ENCODE peak calls at places on chromosomes 5 and 9, in eight cellular contexts. N is effector memory CD4-positive, alpha-beta T cell; G is left lung; W is uterus; F is right lobe of liver; H is psoas muscle; L is PC-3; J is Panc1. K is an unnamed sample. For H3K36me3, the result is how much of the 10 kb centered on the place peaks cover.

GRCh38 chr5:38396766-38397165 is 138.4 kb downstream of the EGFLAM start:
- DNase-seq in F (no peak), N (no peak), H (no peak), L (no peak), W (no peak), G (no peak), J (no peak), K (no peak)

GRCh38 chr9:134855900-134856377 is 24.7 kb upstream of the FCN2 start:
- DNase-seq in F (peak), W (no peak), G (no peak), N (no peak), J (no peak), H (no peak), L (no peak), K (no peak)

GRCh38 chr5:72204946-72205345 is 97.7 kb downstream of the MAP1B start:
- DNase-seq in L (no peak), H (no peak), J (no peak), W (no peak), G (no peak), N (no peak), F (no peak), K (no peak)

GRCh38 chr5:142253938-142254895 is 70.6 kb downstream of the SPRY4 start:
- DNase-seq in J (no peak), F (no peak), N (no peak), W (no peak), H (no peak), G (no peak), L (no peak), K (no peak)

GRCh38 chr5:176319827-176320554 is 41.6 kb downstream of the KIAA1191 start:
- DNase-seq in J (no peak), G (no peak), F (no peak), H (no peak), L (peak), W (no peak), N (no peak), K (no peak)

GRCh38 chr5:77168884-77169254 is 41.6 kb upstream of the PDE8B start:
- DNase-seq in H (peak), G (no peak), L (peak), J (no peak), N (no peak), F (no peak), W (no peak), K (peak)

GRCh38 chr5:172765766-172766286 is 5.2 kb downstream of the DUSP1 start:
- DNase-seq in N (no peak), J (no peak), G (no peak), L (no peak), W (no peak), F (peak), H (peak), K (no peak)

GRCh38 chr9:128818839-128819715 is 777 bp downstream of the ENDOG start:
- DNase-seq in G (no peak), N (peak), L (peak), F (no peak), H (peak), J (no peak), W (no peak), K (peak)

GRCh38 chr5:29744618-29745017 is 1448.9 kb upstream of the CDH6 start:
- DNase-seq in N (no peak), G (no peak), H (no peak), L (no peak), F (no peak), W (no peak), J (no peak), K (no peak)

GRCh38 chr5:150158170-150158949 is 2.7 kb upstream of the PDGFRB start:
- DNase-seq in J (no peak), G (no peak), L (no peak), N (no peak), W (peak), H (peak), F (no peak), K (peak)

GRCh38 chr5:150161242-150162141 is 5.1 kb upstream of the CDX1 start:
- DNase-seq in J (peak), N (peak), L (peak), W (peak), H (peak), F (peak), G (peak), K (peak)

GRCh38 chr5:150162142-150162513 is 4.5 kb upstream of the CDX1 start:
- DNase-seq in F (no peak), W (no peak), L (no peak), G (no peak), N (no peak), J (no peak), H (no peak), K (no peak)

GRCh38 chr5:150159741-150160179 is 4.1 kb upstream of the PDGFRB start:
- DNase-seq in L (no peak), G (no peak), N (no peak), H (peak), J (no peak), W (peak), F (no peak), K (peak)

DNA sequence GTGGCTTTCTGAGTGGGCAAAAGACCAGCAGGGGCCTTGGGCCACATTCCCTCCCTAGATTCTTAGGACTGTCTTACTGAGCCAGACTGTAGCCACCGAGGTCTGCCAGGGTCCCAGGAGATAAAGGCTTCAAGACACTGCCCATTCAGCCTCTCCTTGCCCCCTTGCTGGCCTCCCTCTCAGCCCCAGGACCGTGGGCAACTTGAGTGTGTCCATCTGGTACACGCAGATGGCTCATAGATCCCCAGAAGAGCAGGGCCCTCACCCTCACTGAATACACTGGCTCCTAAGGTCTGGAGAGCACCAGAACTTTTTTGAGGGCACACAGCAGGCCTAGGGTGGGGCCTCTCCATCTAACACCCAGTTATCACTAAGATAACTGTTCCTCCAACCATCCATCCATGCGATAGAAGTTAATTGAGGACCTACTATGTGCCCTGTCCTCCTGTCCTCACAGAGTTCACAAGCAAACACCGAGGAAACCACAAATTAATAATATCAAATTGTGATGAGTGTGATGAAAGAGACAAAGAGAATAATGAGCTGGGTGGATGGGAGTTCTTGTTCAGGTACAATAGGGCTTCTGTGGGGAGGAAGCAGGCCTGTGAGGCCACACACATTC is 4.9 kb upstream of the PDGFRB start:
- DNase-seq in L (no peak), W (no peak), H (no peak), G (no peak), F (no peak), J (no peak), N (no peak), K (peak)
- H3K27ac ChIP-seq in L (no peak), W (peak), H (peak), G (peak), F (no peak), J (no peak), N (no peak), K (peak)

DNA sequence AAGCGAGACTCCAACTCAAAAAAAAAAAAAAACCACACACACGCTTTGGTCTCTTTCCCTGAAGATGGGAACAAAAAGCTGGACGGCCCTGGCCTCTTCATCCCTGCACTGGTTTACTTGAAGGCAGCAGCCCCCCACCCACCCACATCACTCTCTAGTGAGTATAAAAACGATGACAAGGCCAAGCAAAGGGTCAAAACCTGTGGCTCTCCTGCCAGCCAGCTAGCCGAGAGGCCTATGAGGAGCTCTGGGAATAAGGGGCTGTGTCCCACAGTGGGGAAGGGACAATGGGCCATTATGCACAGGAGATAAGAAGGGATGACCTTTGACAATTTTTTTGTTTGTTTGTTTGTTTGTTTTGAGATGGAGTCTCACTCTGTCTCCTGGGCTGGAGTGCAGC is 13.1 kb downstream of the QRFP start:
- DNase-seq in W (no peak), G (no peak), J (no peak), H (peak), F (no peak), N (no peak), L (no peak), K (no peak)
- H3K36me3 ChIP-seq in W (under half), G (half or more), J (under half), H (half or more), F (half or more), N (half or more), L (under half), K (half or more)

GRCh38 chr5:102718819-102719218 is 36.3 kb upstream of the PAM start:
- DNase-seq in J (no peak), L (peak), G (no peak), H (no peak), W (no peak), N (no peak), F (no peak), K (peak)
- H3K27ac ChIP-seq in J (no peak), L (peak), G (no peak), H (no peak), W (no peak), N (no peak), F (no peak), K (peak)

GRCh38 chr9:130874783-130875182 is 21.8 kb downstream of the QRFP start:
- DNase-seq in H (peak), W (no peak), L (no peak), N (no peak), G (no peak), F (no peak), J (no peak), K (no peak)
- H3K36me3 ChIP-seq in H (half or more), W (under half), L (under half), N (under half), G (half or more), F (under half), J (under half), K (half or more)

K was measured in SJSA1.